ENCODE peak calls at places on chromosome 3, in six cellular contexts. A is DMS153; O is A549; L is HCEC 1CT; K is endothelial cell; G is activated CD4-positive, alpha-beta T cell treated with anti-CD3 and anti-CD28 coated beads, Interleukin-2, amount 50 U/mL, for 24 hours. I is an unnamed sample.

GRCh38 chr3:104245981-104246380 is 1120.7 kb upstream of the ALCAM start:
- DNase-seq in G (no peak), L (peak; percentile 1), O (no peak), A (no peak), K (no peak), I (no peak)

GRCh38 chr3:134797080-134797801 is 2.2 kb downstream of the EPHB1 start:
- DNase-seq in A (no peak), L (no peak), K (peak; percentile 35), O (no peak), G (no peak), I (no peak)

GRCh38 chr3:71064976-71065763 is 518.4 kb downstream of the FOXP1 start:
- DNase-seq in L (peak; percentile 34), G (no peak), A (no peak), O (peak; percentile 36), K (peak; percentile 55), I (peak; percentile 70)

GRCh38 chr3:71428841-71429609 is 154.5 kb downstream of the FOXP1 start:
- DNase-seq in K (no peak), G (no peak), O (no peak), L (peak; percentile 15), A (peak; percentile 37), I (peak; percentile 62)

GRCh38 chr3:151434151-151434890 is 26.5 kb downstream of the IGSF10 start:
- DNase-seq in K (no peak), A (no peak), L (peak; percentile 94), G (no peak), O (peak; percentile 31), I (no peak)

GRCh38 chr3:34150987-34151386 is 352.6 kb downstream of the PDCD6IP start:
- DNase-seq in K (no peak), O (no peak), A (no peak), L (no peak), G (no peak), I (no peak)

GRCh38 chr3:57803647-57804081 is 47.6 kb downstream of the SLMAP start:
- DNase-seq in G (no peak), O (peak; percentile 52), K (no peak), L (peak; percentile 94), A (no peak), I (peak; percentile 77)

GRCh38 chr3:178072391-178072790 is 463.8 kb upstream of the KCNMB2 start:
- DNase-seq in L (no peak), A (no peak), K (no peak), O (no peak), G (no peak), I (no peak)

GRCh38 chr3:6180171-6180570 is 680.7 kb upstream of the GRM7 start:
- DNase-seq in A (no peak), L (no peak), K (no peak), O (no peak), G (no peak), I (no peak)

GRCh38 chr3:152656207-152657001 is 178.5 kb upstream of the P2RY1 start:
- DNase-seq in K (peak; percentile 7), O (no peak), L (no peak), A (no peak), G (no peak), I (no peak)

GRCh38 chr3:177787279-177788041 is 590.2 kb upstream of the TBL1XR1 start:
- DNase-seq in K (no peak), A (no peak), G (peak; percentile 17), L (no peak), O (no peak), I (no peak)

GRCh38 chr3:179604336-179605078 is at the start of the genes MRPL47 and NDUFB5:
- DNase-seq in K (peak; percentile 84), G (peak; percentile 94), A (peak; percentile 93), O (peak; percentile 83), L (peak; percentile 97), I (peak; percentile 95)

GRCh38 chr3:66115858-66116654 is 77.3 kb upstream of the MAGI1 start:
- DNase-seq in L (peak; percentile 97), O (peak; percentile 47), G (no peak), A (no peak), K (no peak), I (no peak)

GRCh38 chr3:117756580-117756979 is 1047.0 kb downstream of the TUSC7 start:
- DNase-seq in A (peak; percentile 12), L (no peak), O (no peak), G (no peak), K (no peak), I (no peak)

GRCh38 chr3:159045279-159045678 is 243.4 kb downstream of the MFSD1 start:
- DNase-seq in L (no peak), G (no peak), A (peak; percentile 88), K (no peak), O (no peak), I (no peak)

GRCh38 chr3:197555281-197556261 is at the start of gene BDH1:
- DNase-seq in K (peak; percentile 42), L (peak; percentile 5), A (peak; percentile 11), O (no peak), G (peak; percentile 50), I (peak; percentile 73)

I was measured in colonic mucosa.